ENCODE peak calls at places on chromosomes 11 and 22, in five cellular contexts. A is right atrium auricular region, L is adrenal gland, O is spleen, X is mammary epithelial cell. I is an unnamed sample.

GRCh38 chr22:46364341-46365165 is 29.0 kb downstream of the TRMU start:
- DNase-seq in A (no peak), L (no peak), O (peak; percentile 76), X (no peak), I (no peak)

GRCh38 chr22:28479912-28480311 is 199.7 kb downstream of the TTC28 start:
- DNase-seq in A (no peak), L (no peak), O (no peak), X (no peak), I (no peak)

GRCh38 chr22:40410272-40410671 is 39.9 kb downstream of the SGSM3 start:
- DNase-seq in A (no peak), L (no peak), O (no peak), X (peak; percentile 77), I (peak; percentile 23)

GRCh38 chr11:70471254-70471653 is 72.9 kb downstream of the CTTN start:
- DNase-seq in A (no peak), L (no peak), O (peak; percentile 47), X (no peak), I (peak; percentile 28)

GRCh38 chr11:69953356-69953755 is 124.8 kb upstream of the ANO1 start:
- DNase-seq in A (no peak), L (no peak), O (peak; percentile 35), X (no peak), I (no peak)

GRCh38 chr11:33701831-33702230 is 1.2 kb upstream of the C11orf91 start:
- DNase-seq in A (no peak), L (no peak), O (no peak), X (peak; percentile 91), I (no peak)

GRCh38 chr22:50731811-50732624 is 6.0 kb upstream of the ACR start:
- DNase-seq in A (no peak), L (peak; percentile 29), O (peak; percentile 79), X (peak; percentile 40), I (peak; percentile 31)

GRCh38 chr11:31870609-31871309 is 59.6 kb upstream of the PAX6 start:
- DNase-seq in A (no peak), L (peak; percentile 47), O (no peak), X (peak; percentile 23), I (peak; percentile 44)

GRCh38 chr11:35141034-35141433 is 2.1 kb downstream of the CD44 start:
- DNase-seq in A (no peak), L (no peak), O (no peak), X (no peak), I (no peak)

GRCh38 chr11:86625981-86626380 is 46.4 kb downstream of the ME3 start:
- DNase-seq in A (no peak), L (no peak), O (no peak), X (no peak), I (no peak)

GRCh38 chr11:84663731-84664130 is 963.4 kb downstream of the DLG2 start:
- DNase-seq in A (no peak), L (no peak), O (no peak), X (no peak), I (no peak)

GRCh38 chr11:66725646-66726045 is 3.4 kb downstream of the SPTBN2 start:
- DNase-seq in A (no peak), L (no peak), O (no peak), X (no peak), I (no peak)

GRCh38 chr11:11849127-11849746 is 7.5 kb downstream of the USP47 start:
- DNase-seq in A (no peak), L (peak; percentile 41), O (peak; percentile 80), X (peak; percentile 62), I (peak; percentile 50)

GRCh38 chr11:111309516-111309915 is 11.2 kb downstream of the POU2AF3 start:
- DNase-seq in A (no peak), L (no peak), O (no peak), X (no peak), I (no peak)

GRCh38 chr11:126544311-126545056 is 189.0 kb downstream of the ST3GAL4 start:
- DNase-seq in A (no peak), L (peak; percentile 38), O (no peak), X (peak; percentile 2), I (peak; percentile 39)

GRCh38 chr11:554824-555499 is 5.6 kb downstream of the LMNTD2 start:
- DNase-seq in A (no peak), L (peak; percentile 59), O (peak; percentile 95), X (peak; percentile 62), I (peak; percentile 48)

GRCh38 chr11:554428-554823 is 6.1 kb downstream of the LMNTD2 start:
- DNase-seq in A (no peak), L (no peak), O (no peak), X (no peak), I (no peak)

GRCh38 chr11:555500-556174 is 4.9 kb downstream of the LMNTD2 start:
- DNase-seq in A (no peak), L (no peak), O (no peak), X (no peak), I (no peak)

GRCh38 chr11:553083-553948 is 7.2 kb downstream of the LMNTD2 start:
- DNase-seq in A (no peak), L (no peak), O (no peak), X (no peak), I (no peak)

DNA sequence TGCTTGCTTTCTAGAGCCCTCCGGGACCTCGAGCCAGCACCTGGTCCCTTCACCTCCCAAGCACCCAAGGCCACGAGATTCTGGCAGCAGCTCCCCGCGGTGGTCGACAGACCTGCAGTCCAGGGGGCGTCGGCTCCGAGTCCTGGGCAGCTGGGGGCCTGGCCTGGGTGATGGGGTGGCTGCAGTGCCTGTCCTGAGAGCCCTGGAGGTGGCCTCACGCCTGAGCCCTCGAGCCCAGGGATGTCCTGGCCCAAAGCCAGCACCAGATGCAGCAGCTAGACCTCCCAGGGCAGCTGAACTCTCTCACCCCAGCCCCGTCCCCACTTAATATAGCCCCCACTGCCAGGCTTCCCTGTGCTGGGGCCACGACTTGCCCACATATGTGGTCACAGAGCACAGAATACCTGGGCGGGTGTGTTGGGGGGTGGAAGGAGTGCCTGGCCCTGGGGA is 6.6 kb downstream of the LMNTD2 start:
- DNase-seq in A (no peak), L (no peak), O (no peak), X (no peak), I (no peak)
- H3K4me3 ChIP-seq in A (no peak overlapping the region), L (no peak overlapping the region), O (no peak overlapping the region), X (no peak overlapping the region), I (no peak overlapping the region)

DNA sequence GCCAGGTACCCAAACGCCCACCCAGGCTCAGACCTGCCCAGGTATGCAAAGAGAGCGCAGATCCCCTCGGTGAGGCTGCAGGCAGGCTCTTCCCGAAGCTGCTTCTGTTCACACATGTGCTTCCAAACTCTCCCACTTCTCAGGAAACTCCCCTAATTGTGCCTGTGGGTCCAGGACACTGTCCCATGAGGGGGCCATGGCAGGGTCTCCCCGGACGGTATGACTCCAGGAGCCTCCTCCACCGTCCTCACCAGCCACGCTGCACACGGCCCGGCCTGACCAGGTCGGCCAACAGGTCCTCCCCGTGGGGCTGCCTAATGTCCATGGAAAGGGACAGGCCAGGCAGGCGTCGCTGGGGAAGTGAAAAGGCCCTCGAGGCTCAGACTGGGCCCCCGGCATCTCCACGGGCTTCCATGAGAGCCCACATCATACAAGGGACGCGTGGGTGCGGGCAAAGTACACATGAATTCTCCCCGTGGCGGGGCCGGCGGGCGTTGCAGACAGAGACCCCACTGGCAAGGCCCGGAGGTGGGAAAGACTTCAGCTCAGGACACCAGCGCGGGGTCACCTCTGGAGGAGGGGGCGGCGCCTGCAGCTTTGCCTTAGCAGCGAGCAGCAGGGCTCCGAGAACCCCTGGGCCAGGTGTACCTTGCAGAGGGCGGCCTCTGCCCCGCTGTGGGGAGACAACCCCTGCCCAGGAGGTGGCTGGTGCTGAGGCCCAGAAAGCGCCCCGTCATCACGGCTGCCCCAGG is 526.1 kb downstream of the BRD1 start:
- DNase-seq in A (peak; percentile 46), L (peak; percentile 9), O (peak; percentile 67), X (no peak), I (no peak)
- H3K9me3 ChIP-seq in A (no peaks in the 10 kb centered on the region), L (no peaks in the 10 kb centered on the region), O (no peaks in the 10 kb centered on the region), X (peaks cover 63% of the 10 kb centered on the region), I (no peaks in the 10 kb centered on the region)

GRCh38 chr11:44944181-44944852 is 6.4 kb downstream of the TP53I11 start:
- DNase-seq in A (no peak), L (no peak), O (no peak), X (no peak), I (peak; percentile 23)
- H3K4me3 ChIP-seq in A (no peak overlapping the region), L (no peak overlapping the region), O (no peak overlapping the region), X (no peak overlapping the region), I (no peak overlapping the region)

DNA sequence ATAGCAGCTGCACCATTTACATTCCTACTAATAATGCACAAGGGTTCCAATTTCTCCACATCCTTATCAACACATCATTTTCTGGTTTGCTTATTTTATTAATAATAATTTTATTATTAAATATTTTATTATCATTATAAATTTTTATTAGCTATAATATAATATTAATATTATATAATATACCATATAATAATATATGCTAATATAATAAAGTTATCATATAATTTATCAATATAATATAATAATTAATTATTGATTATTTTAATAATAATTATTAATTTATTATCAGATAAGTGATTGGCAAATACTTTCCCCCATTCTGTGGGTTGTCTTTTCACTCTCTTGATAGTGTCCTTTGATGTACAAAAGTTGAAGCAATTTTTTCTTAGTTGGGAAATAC is 27.7 kb downstream of the OR2AT4 start:
- DNase-seq in A (no peak), L (no peak), O (no peak), X (no peak), I (no peak)
- H3K9me3 ChIP-seq in A (no peaks in the 10 kb centered on the region), L (no peaks in the 10 kb centered on the region), O (no peaks in the 10 kb centered on the region), X (no peaks in the 10 kb centered on the region), I (no peaks in the 10 kb centered on the region)

DNA sequence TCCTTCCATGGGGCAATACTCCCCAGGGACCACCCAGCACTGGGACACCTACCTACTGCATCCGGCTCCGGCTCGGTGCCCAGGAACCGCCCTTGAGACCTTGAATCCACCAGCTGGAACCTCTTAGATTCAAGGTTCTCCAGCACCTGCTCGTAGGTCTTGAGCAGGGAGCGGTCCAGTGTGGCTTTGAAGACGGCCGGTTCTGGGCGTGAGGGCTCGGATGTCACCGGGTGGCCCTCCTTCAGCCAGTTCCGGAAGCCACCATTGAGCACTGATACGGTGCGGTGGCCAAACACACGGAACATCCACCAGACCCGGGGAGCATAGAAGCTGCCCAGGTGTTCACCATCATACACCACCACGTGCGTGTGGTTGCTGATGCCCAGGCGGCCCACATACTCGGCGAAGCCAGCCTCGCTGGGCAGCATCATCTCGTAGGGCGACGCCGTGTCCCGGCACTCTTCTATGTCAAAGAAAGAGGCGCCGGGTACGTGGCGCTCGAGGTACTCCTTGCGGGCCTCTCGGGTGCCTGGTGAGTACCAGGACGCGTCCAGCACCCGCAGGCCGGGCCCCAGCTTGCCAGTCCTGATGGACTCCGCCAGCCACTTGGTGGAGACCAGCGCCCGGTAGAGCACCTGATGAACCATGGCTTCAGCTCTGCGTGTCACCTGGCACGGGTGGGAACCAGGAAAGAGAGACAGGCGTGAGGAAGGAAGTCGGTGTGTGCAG is 997 bp downstream of the TST start:
- DNase-seq in A (no peak), L (no peak), O (peak; percentile 80), X (no peak), I (no peak)
- H3K4me3 ChIP-seq in A (peak overlapping the region; percentile 89), L (peak overlapping the region; percentile 66), O (peak overlapping the region; percentile 91), X (peak overlapping the region; percentile 76), I (peak overlapping the region; percentile 75)

GRCh38 chr11:16505481-16505880 is 149.1 kb upstream of the SOX6 start:
- DNase-seq in A (no peak), L (no peak), O (no peak), X (no peak), I (no peak)
- H3K9me3 ChIP-seq in A (peaks cover 16% of the 10 kb centered on the region), L (no peaks in the 10 kb centered on the region), O (peaks cover 29% of the 10 kb centered on the region), X (no peaks in the 10 kb centered on the region), I (no peaks in the 10 kb centered on the region)

I was measured in MG63.